ENCODE peak calls at places on chromosome X, in eight cellular contexts. H is tibial artery, O is NT2/D1, I is mammary epithelial cell, Y is ascending aorta, M is adipocyte, N is body of pancreas, E is ovary. S is an unnamed sample.

GRCh38 chrX:20066968-20067708 is 49.6 kb downstream of the MAP7D2 start:
- DNase-seq in H (no peak), O (no peak), I (peak; percentile 52), Y (no peak), M (peak; percentile 57), N (peak; percentile 19), E (peak; percentile 17), S (peak; percentile 55)

GRCh38 chrX:134623293-134624045 is 34.8 kb downstream of the PLAC1 start:
- DNase-seq in H (no peak), O (no peak), I (no peak), Y (no peak), M (no peak), N (no peak), E (no peak), S (peak; percentile 37)

GRCh38 chrX:115226929-115227328 is 7.0 kb downstream of the LRCH2 start:
- DNase-seq in H (no peak), O (peak; percentile 42), I (peak; percentile 36), Y (no peak), M (peak; percentile 38), N (no peak), E (no peak), S (peak; percentile 36)

GRCh38 chrX:154097003-154097596 is 417 bp downstream of the MECP2 start:
- DNase-seq in H (peak; percentile 65), O (no peak), I (peak; percentile 40), Y (peak; percentile 79), M (peak; percentile 84), N (peak; percentile 71), E (peak; percentile 85), S (no peak)

GRCh38 chrX:117458243-117458968 is 658.2 kb downstream of the KLHL13 start:
- DNase-seq in H (no peak), O (no peak), I (no peak), Y (no peak), M (no peak), N (no peak), E (no peak), S (no peak)

GRCh38 chrX:72714471-72714916 is 388 bp upstream of the PHKA1 start:
- DNase-seq in H (peak; percentile 76), O (peak; percentile 42), I (peak; percentile 51), Y (peak; percentile 87), M (peak; percentile 78), N (peak; percentile 82), E (peak; percentile 72), S (peak; percentile 53)

GRCh38 chrX:153771686-153772607 is 7.9 kb downstream of the PLXNB3 start:
- DNase-seq in H (no peak), O (no peak), I (no peak), Y (no peak), M (no peak), N (no peak), E (peak; percentile 9), S (no peak)

GRCh38 chrX:1932231-1932630 is 317.4 kb downstream of the ASMT start:
- DNase-seq in H (no peak), O (no peak), I (no peak), Y (no peak), M (peak; percentile 58), N (no peak), E (no peak), S (no peak)

GRCh38 chrX:48957477-48957826 is at the start of gene OTUD5:
- DNase-seq in H (peak; percentile 47), O (no peak), I (no peak), Y (no peak), M (no peak), N (no peak), E (peak; percentile 72), S (no peak)

GRCh38 chrX:40418413-40419195 is 162.2 kb upstream of the ATP6AP2 start:
- DNase-seq in H (no peak), O (no peak), I (peak; percentile 72), Y (no peak), M (no peak), N (no peak), E (no peak), S (peak; percentile 58)

GRCh38 chrX:67780694-67781109 is 236.9 kb downstream of the AR start:
- DNase-seq in H (peak; percentile 68), O (no peak), I (peak; percentile 9), Y (peak; percentile 88), M (peak; percentile 84), N (peak; percentile 48), E (peak; percentile 79), S (peak; percentile 91)

GRCh38 chrX:130418066-130418465 is 16.3 kb downstream of the RBMX2 start:
- DNase-seq in H (no peak), O (no peak), I (no peak), Y (no peak), M (no peak), N (no peak), E (no peak), S (no peak)

GRCh38 chrX:149950681-149951080 is 12.4 kb upstream of the EOLA2 start:
- DNase-seq in H (no peak), O (peak; percentile 11), I (peak; percentile 19), Y (no peak), M (peak; percentile 75), N (peak; percentile 27), E (no peak), S (peak; percentile 46)

GRCh38 chrX:85992811-85993229 is 54.5 kb downstream of the CHM start:
- DNase-seq in H (no peak), O (no peak), I (peak; percentile 45), Y (no peak), M (peak; percentile 36), N (no peak), E (no peak), S (peak; percentile 77)

GRCh38 chrX:68847172-68847571 is 18.4 kb downstream of the EFNB1 start:
- DNase-seq in H (no peak), O (no peak), I (no peak), Y (no peak), M (no peak), N (no peak), E (no peak), S (no peak)

GRCh38 chrX:76555816-76556215 is 128.3 kb downstream of the MAGEE1 start:
- DNase-seq in H (no peak), O (peak; percentile 70), I (peak; percentile 12), Y (no peak), M (peak; percentile 0), N (no peak), E (no peak), S (peak; percentile 9)

GRCh38 chrX:150421816-150422215 is 58.7 kb downstream of the MAMLD1 start:
- DNase-seq in H (peak; percentile 24), O (no peak), I (no peak), Y (no peak), M (no peak), N (no peak), E (peak; percentile 54), S (no peak)

GRCh38 chrX:40581333-40581910 is 652 bp downstream of the ATP6AP2 start:
- DNase-seq in H (no peak), O (no peak), I (peak; percentile 14), Y (no peak), M (peak; percentile 46), N (no peak), E (no peak), S (peak; percentile 58)

GRCh38 chrX:71922697-71923096 is 12.1 kb downstream of the NHSL2 start:
- DNase-seq in H (no peak), O (no peak), I (no peak), Y (no peak), M (peak; percentile 27), N (no peak), E (no peak), S (no peak)

GRCh38 chrX:26613951-26614350 is 398.0 kb downstream of the MAGEB5 start:
- DNase-seq in H (no peak), O (no peak), I (no peak), Y (no peak), M (no peak), N (no peak), E (no peak), S (no peak)

DNA sequence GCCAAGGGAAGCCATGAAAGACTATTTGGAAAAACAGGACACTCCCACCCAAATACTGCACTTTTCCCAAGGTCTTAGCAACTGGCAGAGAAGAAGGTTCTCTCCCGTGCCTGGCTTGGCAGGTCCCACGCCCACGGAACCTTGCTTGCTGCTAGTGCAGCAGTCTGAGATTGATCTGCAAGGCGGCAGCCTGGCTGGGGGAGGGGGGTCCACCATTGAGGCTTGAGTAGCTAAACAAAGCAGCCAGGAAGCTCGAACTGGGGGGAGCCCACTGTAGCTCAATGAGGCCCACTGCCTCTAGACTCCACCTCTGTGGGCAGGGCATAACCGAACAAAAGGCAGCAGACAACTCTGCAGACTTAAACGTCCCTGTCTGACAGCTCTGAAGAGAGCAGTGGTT is 91.3 kb upstream of the TRPC5OS start:
- DNase-seq in H (no peak), O (no peak), I (no peak), Y (no peak), M (no peak), N (no peak), E (no peak), S (no peak)
- H3K27me3 ChIP-seq in H (no peaks in the 10 kb centered on the region), O (no peaks in the 10 kb centered on the region), I (peaks cover 5% of the 10 kb centered on the region), Y (no peaks in the 10 kb centered on the region), M (peaks cover 5% of the 10 kb centered on the region), N (no peaks in the 10 kb centered on the region), E (no peaks in the 10 kb centered on the region), S (no peaks in the 10 kb centered on the region)

GRCh38 chrX:136847874-136848273 is 32.7 kb downstream of the RBMX start:
- DNase-seq in H (no peak), O (no peak), I (no peak), Y (no peak), M (no peak), N (no peak), E (no peak), S (no peak)

GRCh38 chrX:136851526-136851925 is 29.0 kb downstream of the RBMX start:
- DNase-seq in H (no peak), O (no peak), I (no peak), Y (no peak), M (no peak), N (no peak), E (no peak), S (no peak)

GRCh38 chrX:136850441-136851175 is 29.9 kb downstream of the RBMX start:
- DNase-seq in H (no peak), O (no peak), I (no peak), Y (no peak), M (peak; percentile 69), N (no peak), E (no peak), S (no peak)

GRCh38 chrX:136849395-136849794 is 31.1 kb downstream of the RBMX start:
- DNase-seq in H (no peak), O (no peak), I (no peak), Y (no peak), M (no peak), N (no peak), E (no peak), S (no peak)
- H3K27me3 ChIP-seq in H (no peaks in the 10 kb centered on the region), O (no peaks in the 10 kb centered on the region), I (no peaks in the 10 kb centered on the region), Y (no peaks in the 10 kb centered on the region), M (no peaks in the 10 kb centered on the region), N (no peaks in the 10 kb centered on the region), E (no peaks in the 10 kb centered on the region), S (no peaks in the 10 kb centered on the region)

DNA sequence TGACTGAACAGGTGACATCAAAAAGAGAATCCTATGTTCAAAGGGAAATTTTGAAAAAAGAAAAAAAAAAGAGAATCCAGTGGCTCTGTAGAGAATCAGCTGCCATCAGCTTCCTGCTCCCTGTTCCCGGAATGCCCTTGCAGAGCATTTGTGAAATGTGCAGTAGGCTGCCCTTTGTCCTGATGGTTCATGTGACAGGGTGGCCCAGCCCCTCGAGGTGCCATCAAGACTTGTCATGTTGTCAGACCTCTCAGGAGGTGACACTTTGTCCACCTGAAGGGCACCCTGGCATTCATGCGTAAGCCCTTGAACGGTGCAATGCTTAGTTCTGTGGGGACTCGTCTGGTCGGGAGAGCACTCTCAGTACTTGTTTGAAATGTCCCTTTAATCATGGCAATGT is 71.4 kb downstream of the CLDN34 start:
- DNase-seq in H (no peak), O (no peak), I (no peak), Y (no peak), M (no peak), N (no peak), E (no peak), S (no peak)
- H3K27me3 ChIP-seq in H (no peaks in the 10 kb centered on the region), O (no peaks in the 10 kb centered on the region), I (no peaks in the 10 kb centered on the region), Y (no peaks in the 10 kb centered on the region), M (no peaks in the 10 kb centered on the region), N (no peaks in the 10 kb centered on the region), E (no peaks in the 10 kb centered on the region), S (no peaks in the 10 kb centered on the region)

GRCh38 chrX:132689741-132690140 is 200.9 kb upstream of the MBNL3 start:
- DNase-seq in H (no peak), O (no peak), I (no peak), Y (no peak), M (no peak), N (no peak), E (no peak), S (no peak)
- H3K27me3 ChIP-seq in H (no peaks in the 10 kb centered on the region), O (no peaks in the 10 kb centered on the region), I (peaks cover 2% of the 10 kb centered on the region), Y (no peaks in the 10 kb centered on the region), M (peaks cover 43% of the 10 kb centered on the region), N (no peaks in the 10 kb centered on the region), E (no peaks in the 10 kb centered on the region), S (no peaks in the 10 kb centered on the region)